ENCODE peak calls at places on chromosomes 7 and 10, in seven cellular contexts. Y is spleen, L is cardiac muscle cell, Z is stomach, K is IMR-90, V is OCI-LY7, Q is SK-N-SH. R is an unnamed sample.

GRCh38 chr7:830069-830468 is 2.2 kb upstream of the SUN1 start:
- DNase-seq in Y (peak; percentile 68), L (no peak), Z (no peak), K (no peak), V (no peak), Q (no peak), R (no peak)

GRCh38 chr10:44926771-44927751 is 15.9 kb downstream of the TMEM72 start:
- DNase-seq in Y (peak; percentile 63), L (peak; percentile 68), Z (no peak), K (peak; percentile 33), V (no peak), Q (no peak), R (no peak)

GRCh38 chr10:16193241-16193640 is 243.6 kb upstream of the PTER start:
- DNase-seq in Y (no peak), L (no peak), Z (no peak), K (no peak), V (no peak), Q (no peak), R (no peak)

GRCh38 chr10:49690673-49691356 is 11.4 kb downstream of the C10orf53 start:
- DNase-seq in Y (no peak), L (no peak), Z (no peak), K (peak; percentile 25), V (no peak), Q (peak; percentile 70), R (no peak)

GRCh38 chr10:123588386-123588914 is 77.7 kb upstream of the GPR26 start:
- DNase-seq in Y (no peak), L (no peak), Z (no peak), K (no peak), V (no peak), Q (no peak), R (no peak)

GRCh38 chr7:37336259-37336658 is 112.4 kb downstream of the ELMO1 start:
- DNase-seq in Y (no peak), L (no peak), Z (no peak), K (no peak), V (peak; percentile 37), Q (no peak), R (peak; percentile 65)

GRCh38 chr7:27947581-27948278 is 207.8 kb downstream of the TAX1BP1 start:
- DNase-seq in Y (no peak), L (no peak), Z (no peak), K (peak; percentile 46), V (no peak), Q (no peak), R (no peak)

GRCh38 chr7:98745722-98746318 is 124.0 kb downstream of the TMEM130 start:
- DNase-seq in Y (peak; percentile 91), L (peak; percentile 58), Z (peak; percentile 85), K (peak; percentile 17), V (peak; percentile 81), Q (peak; percentile 79), R (peak; percentile 87)

GRCh38 chr10:131961777-131962450 is 19.8 kb downstream of the BNIP3 start:
- DNase-seq in Y (peak; percentile 65), L (no peak), Z (no peak), K (no peak), V (no peak), Q (peak; percentile 73), R (no peak)

GRCh38 chr10:18567343-18567856 is 84.0 kb downstream of the NSUN6 start:
- DNase-seq in Y (no peak), L (no peak), Z (no peak), K (no peak), V (no peak), Q (no peak), R (no peak)

GRCh38 chr7:43163885-43164284 is 51.4 kb downstream of the HECW1 start:
- DNase-seq in Y (no peak), L (no peak), Z (no peak), K (no peak), V (no peak), Q (no peak), R (no peak)

GRCh38 chr7:142357953-142358520 is 100.2 kb upstream of the PRSS58 start:
- DNase-seq in Y (no peak), L (peak; percentile 86), Z (no peak), K (peak; percentile 83), V (peak; percentile 61), Q (peak; percentile 66), R (no peak)

GRCh38 chr7:131328387-131329175 is 905 bp downstream of the MKLN1 start:
- DNase-seq in Y (no peak), L (peak; percentile 55), Z (no peak), K (peak; percentile 41), V (no peak), Q (no peak), R (no peak)

GRCh38 chr10:109784236-109784635 is 139.1 kb downstream of the XPNPEP1 start:
- DNase-seq in Y (no peak), L (peak; percentile 2), Z (no peak), K (no peak), V (no peak), Q (no peak), R (no peak)

GRCh38 chr7:49639808-49640207 is 133.6 kb upstream of the VWC2 start:
- DNase-seq in Y (no peak), L (no peak), Z (no peak), K (no peak), V (no peak), Q (no peak), R (no peak)

GRCh38 chr7:45212606-45213005 is 55.0 kb downstream of the RAMP3 start:
- DNase-seq in Y (no peak), L (no peak), Z (no peak), K (no peak), V (no peak), Q (no peak), R (no peak)

GRCh38 chr7:36670585-36671431 is 53.5 kb downstream of the AOAH start:
- DNase-seq in Y (no peak), L (peak; percentile 77), Z (peak; percentile 64), K (peak; percentile 62), V (peak; percentile 58), Q (peak; percentile 70), R (no peak)

GRCh38 chr7:125857606-125858005 is 928.0 kb upstream of the POT1 start:
- DNase-seq in Y (no peak), L (no peak), Z (no peak), K (no peak), V (no peak), Q (no peak), R (no peak)

GRCh38 chr7:94679341-94679740 is 23.4 kb upstream of the SGCE start:
- DNase-seq in Y (no peak), L (no peak), Z (no peak), K (peak; percentile 59), V (no peak), Q (no peak), R (no peak)

GRCh38 chr7:135441791-135442190 is 68.1 kb downstream of the CNOT4 start:
- DNase-seq in Y (no peak), L (peak; percentile 37), Z (no peak), K (peak; percentile 73), V (no peak), Q (no peak), R (no peak)

GRCh38 chr10:77037735-77038411 is 599.7 kb downstream of the KCNMA1 start:
- DNase-seq in Y (no peak), L (no peak), Z (no peak), K (no peak), V (no peak), Q (no peak), R (no peak)

DNA sequence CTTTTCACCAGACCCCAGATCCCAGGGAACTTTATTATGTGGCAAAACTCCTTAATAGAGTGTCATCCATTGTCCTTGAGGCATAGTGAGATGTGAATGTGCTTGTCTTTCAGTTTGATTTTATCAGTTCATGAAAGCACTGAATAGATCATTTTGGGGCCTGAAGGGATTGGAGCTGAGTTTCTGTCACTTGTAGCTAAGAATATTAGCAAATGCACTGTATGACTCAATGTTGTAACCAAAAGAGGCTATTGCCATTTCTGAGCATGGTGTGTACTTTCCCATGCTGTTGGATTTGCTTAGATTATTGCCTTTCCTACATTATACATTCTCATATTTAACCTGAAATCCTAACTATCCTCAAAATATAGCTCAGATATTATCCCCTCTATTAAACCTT is 130.4 kb downstream of the PRKG1 start:
- DNase-seq in Y (no peak), L (no peak), Z (no peak), K (peak; percentile 46), V (no peak), Q (no peak), R (no peak)
- H3K27ac ChIP-seq in Y (no peak overlapping the region), L (no peak overlapping the region), Z (peak overlapping the region; percentile 5), K (no peak overlapping the region), V (no peak overlapping the region), Q (no peak overlapping the region), R (no peak overlapping the region)

GRCh38 chr7:157183832-157184231 is 45.1 kb downstream of the UBE3C start:
- DNase-seq in Y (no peak), L (no peak), Z (no peak), K (no peak), V (no peak), Q (no peak), R (no peak)
- H3K36me3 ChIP-seq in Y (peaks cover 100% of the 10 kb centered on the region), L (peaks cover 51% of the 10 kb centered on the region), Z (peaks cover 65% of the 10 kb centered on the region), K (peaks cover 41% of the 10 kb centered on the region), V (peaks cover 93% of the 10 kb centered on the region), Q (peaks cover 89% of the 10 kb centered on the region), R (no peaks in the 10 kb centered on the region)

DNA sequence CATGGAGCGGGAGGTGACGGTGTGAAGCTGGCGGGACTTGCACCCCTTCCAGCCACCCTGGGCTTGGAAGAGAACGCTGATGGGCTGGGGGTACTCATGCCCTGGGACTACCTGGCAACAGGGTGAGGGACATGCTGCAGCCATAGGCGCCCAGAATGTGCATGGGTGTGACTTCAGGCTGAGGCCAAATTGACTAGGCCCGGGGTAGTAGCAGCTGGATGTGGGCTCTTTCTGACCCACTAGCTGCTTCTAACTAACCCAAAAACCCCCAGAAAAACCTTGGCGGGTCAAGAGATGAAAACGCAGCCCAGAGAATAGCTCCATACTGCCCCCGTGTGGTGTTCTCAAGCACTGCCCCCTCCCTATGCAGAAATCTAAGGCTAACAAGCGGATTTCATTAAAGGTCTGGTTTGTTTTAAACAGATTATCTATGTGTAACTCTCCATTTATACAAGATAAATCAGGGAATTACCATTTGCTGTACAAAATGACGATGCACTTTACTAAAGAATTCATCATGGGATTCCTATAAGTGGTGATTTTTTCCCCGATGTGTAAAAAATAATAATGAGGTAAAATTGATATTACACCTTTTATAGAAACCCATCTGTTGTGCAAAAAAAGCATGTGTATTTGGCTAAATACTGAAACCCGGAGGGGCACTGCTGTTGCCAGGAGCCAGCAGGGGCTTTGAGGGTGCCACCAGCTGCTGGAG is 4.2 kb downstream of the SMARCD3 start:
- DNase-seq in Y (peak; percentile 72), L (peak; percentile 64), Z (peak; percentile 55), K (peak; percentile 44), V (peak; percentile 66), Q (peak; percentile 93), R (peak; percentile 71)
- H3K27ac ChIP-seq in Y (no peak overlapping the region), L (no peak overlapping the region), Z (peak overlapping the region; percentile 8), K (no peak overlapping the region), V (no peak overlapping the region), Q (peak overlapping the region; percentile 59), R (no peak overlapping the region)

DNA sequence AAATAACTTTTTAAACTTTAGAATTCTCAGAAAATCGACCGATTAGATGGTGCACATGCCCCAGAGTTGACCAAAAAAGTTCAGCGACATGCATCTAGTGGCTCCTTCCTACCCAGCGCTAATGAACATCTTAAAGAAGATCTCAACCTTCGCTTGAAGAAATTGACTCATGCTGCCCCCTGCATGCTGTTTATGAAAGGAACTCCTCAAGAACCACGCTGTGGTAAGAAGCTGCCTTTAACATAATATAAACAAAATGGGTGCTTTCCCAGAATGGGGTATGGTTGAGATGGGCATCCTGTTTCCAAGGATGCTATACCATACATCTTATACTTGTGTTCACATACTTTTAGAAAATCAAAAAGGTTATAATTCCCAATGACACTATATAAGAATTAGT is 24.6 kb downstream of the GLRX3 start:
- DNase-seq in Y (no peak), L (no peak), Z (no peak), K (peak; percentile 41), V (peak; percentile 26), Q (no peak), R (no peak)
- H3K36me3 ChIP-seq in Y (peaks cover 71% of the 10 kb centered on the region), L (peaks cover 14% of the 10 kb centered on the region), Z (peaks cover 23% of the 10 kb centered on the region), K (peaks cover 13% of the 10 kb centered on the region), V (peaks cover 82% of the 10 kb centered on the region), Q (peaks cover 50% of the 10 kb centered on the region), R (no peaks in the 10 kb centered on the region)